ENCODE peak calls at places on chromosome 9, in eight cellular contexts. D is NCI-H2171, C is cardiac septum, B is skeletal muscle cell, F is midbrain, A is H4, M is SW 1271, Z is T-cell. L is an unnamed sample.

GRCh38 chr9:114626415-114627029 is 15.4 kb downstream of the TMEM268 start:
- DNase-seq in D (no peak), C (peak; percentile 39), B (no peak), F (no peak), A (no peak), M (no peak), Z (no peak), L (no peak)

GRCh38 chr9:112559629-112560413 is 73.2 kb downstream of the KIAA1958 start:
- DNase-seq in D (no peak), C (no peak), B (no peak), F (no peak), A (no peak), M (no peak), Z (no peak), L (no peak)

GRCh38 chr9:119091074-119091473 is 278.2 kb downstream of the BRINP1 start:
- DNase-seq in D (no peak), C (no peak), B (no peak), F (no peak), A (no peak), M (no peak), Z (no peak), L (no peak)

GRCh38 chr9:112831281-112831851 is 59.3 kb downstream of the SLC46A2 start:
- DNase-seq in D (no peak), C (no peak), B (no peak), F (no peak), A (no peak), M (no peak), Z (no peak), L (no peak)

GRCh38 chr9:136672431-136673087 is 9.8 kb downstream of the EGFL7 start:
- DNase-seq in D (no peak), C (no peak), B (no peak), F (no peak), A (no peak), M (no peak), Z (no peak), L (no peak)

GRCh38 chr9:120257483-120257882 is 322.5 kb downstream of the CDK5RAP2 start:
- DNase-seq in D (no peak), C (no peak), B (no peak), F (no peak), A (no peak), M (no peak), Z (no peak), L (no peak)

GRCh38 chr9:20649381-20649780 is 27.1 kb upstream of the MLLT3 start:
- DNase-seq in D (peak; percentile 15), C (no peak), B (no peak), F (no peak), A (no peak), M (no peak), Z (no peak), L (no peak)

GRCh38 chr9:114687034-114687433 is 5.0 kb upstream of the TEX48 start:
- DNase-seq in D (no peak), C (no peak), B (no peak), F (no peak), A (no peak), M (peak; percentile 31), Z (no peak), L (peak; percentile 24)

GRCh38 chr9:69168709-69169217 is 5.3 kb upstream of the TJP2 start:
- DNase-seq in D (no peak), C (no peak), B (no peak), F (no peak), A (no peak), M (no peak), Z (peak; percentile 36), L (no peak)

GRCh38 chr9:18610956-18611355 is 137.0 kb downstream of the ADAMTSL1 start:
- DNase-seq in D (no peak), C (no peak), B (peak; percentile 47), F (peak; percentile 79), A (peak; percentile 42), M (no peak), Z (no peak), L (no peak)

GRCh38 chr9:25936031-25936430 is 257.8 kb upstream of the TUSC1 start:
- DNase-seq in D (no peak), C (no peak), B (no peak), F (no peak), A (no peak), M (no peak), Z (no peak), L (no peak)

GRCh38 chr9:112443200-112443599 is 43.4 kb upstream of the KIAA1958 start:
- DNase-seq in D (no peak), C (no peak), B (no peak), F (peak; percentile 30), A (no peak), M (peak; percentile 30), Z (peak; percentile 37), L (peak; percentile 21)

GRCh38 chr9:70672136-70672535 is 257.7 kb upstream of the KLF9 start:
- DNase-seq in D (no peak), C (no peak), B (peak; percentile 60), F (no peak), A (no peak), M (no peak), Z (no peak), L (no peak)

GRCh38 chr9:99253772-99254431 is 31.8 kb downstream of the SEC61B start:
- DNase-seq in D (no peak), C (no peak), B (no peak), F (peak; percentile 76), A (peak; percentile 86), M (no peak), Z (peak; percentile 14), L (no peak)

GRCh38 chr9:114180701-114181582 is 25.6 kb downstream of the COL27A1 start:
- DNase-seq in D (no peak), C (no peak), B (no peak), F (no peak), A (no peak), M (no peak), Z (no peak), L (no peak)

GRCh38 chr9:120265791-120266190 is 314.2 kb downstream of the CDK5RAP2 start:
- DNase-seq in D (peak; percentile 4), C (no peak), B (peak; percentile 12), F (no peak), A (no peak), M (no peak), Z (no peak), L (no peak)

L was measured in HFFc6.